ENCODE peak calls at places on chromosomes 16 and 17, in four cellular contexts. J is Caco-2; K is CD8-positive, alpha-beta T cell; G is breast epithelium. B is an unnamed sample.

GRCh38 chr16:69176033-69176780 is 10.8 kb upstream of the SNTB2 start:
- DNase-seq in J (no peak), K (no peak), G (no peak), B (no peak)

GRCh38 chr17:48542956-48543853 is 1.7 kb downstream of the HOXB2 start:
- DNase-seq in J (peak; percentile 92), K (peak; percentile 53), G (peak; percentile 63), B (no peak)

GRCh38 chr17:48812001-48812400 is 5.0 kb downstream of the TTLL6 start:
- DNase-seq in J (no peak), K (no peak), G (no peak), B (no peak)

GRCh38 chr17:77089118-77089477 is 51.7 kb upstream of the SEC14L1 start:
- DNase-seq in J (no peak), K (no peak), G (no peak), B (no peak)

GRCh38 chr16:49345829-49346228 is 27.8 kb upstream of the C16orf78 start:
- DNase-seq in J (peak; percentile 41), K (no peak), G (no peak), B (no peak)

GRCh38 chr16:30485818-30486436 is 13.4 kb downstream of the ITGAL start:
- DNase-seq in J (no peak), K (no peak), G (no peak), B (no peak)

GRCh38 chr17:49616546-49617205 is 41.0 kb downstream of the NXPH3 start:
- DNase-seq in J (no peak), K (no peak), G (peak; percentile 57), B (peak; percentile 53)

GRCh38 chr16:50021509-50021908 is 3.5 kb upstream of the CNEP1R1 start:
- DNase-seq in J (peak; percentile 32), K (no peak), G (no peak), B (no peak)

GRCh38 chr17:40167685-40168261 is 9.5 kb upstream of the RAPGEFL1 start:
- DNase-seq in J (no peak), K (no peak), G (no peak), B (no peak)

GRCh38 chr17:68611353-68612227 is 10.4 kb upstream of the FAM20A start:
- DNase-seq in J (no peak), K (no peak), G (no peak), B (no peak)

GRCh38 chr16:80852261-80852872 is 48.0 kb upstream of the CDYL2 start:
- DNase-seq in J (peak; percentile 57), K (no peak), G (no peak), B (no peak)

GRCh38 chr16:81489547-81490267 is 45.1 kb downstream of the CMIP start:
- DNase-seq in J (no peak), K (no peak), G (no peak), B (no peak)

GRCh38 chr17:64146418-64147109 is 16.6 kb upstream of the ERN1 start:
- DNase-seq in J (peak; percentile 52), K (peak; percentile 47), G (peak; percentile 72), B (peak; percentile 70)

GRCh38 chr17:51234162-51234561 is 25.7 kb downstream of the MBTD1 start:
- DNase-seq in J (no peak), K (no peak), G (no peak), B (no peak)

GRCh38 chr16:16960785-16961184 is 510.0 kb downstream of the XYLT1 start:
- DNase-seq in J (no peak), K (no peak), G (no peak), B (no peak)

GRCh38 chr17:16428098-16428882 is 12.9 kb downstream of the TRPV2 start:
- DNase-seq in J (peak; percentile 73), K (peak; percentile 49), G (no peak), B (peak; percentile 58)

GRCh38 chr16:85505794-85506339 is 107.3 kb upstream of the GSE1 start:
- DNase-seq in J (no peak), K (no peak), G (no peak), B (no peak)

GRCh38 chr17:20201059-20201458 is 191.9 kb downstream of the SPECC1 start:
- DNase-seq in J (no peak), K (no peak), G (no peak), B (no peak)

GRCh38 chr16:47196457-47196856 is 52.7 kb upstream of the NETO2 start:
- DNase-seq in J (no peak), K (no peak), G (no peak), B (no peak)

GRCh38 chr16:527015-527903 is at the start of gene CAPN15:
- DNase-seq in J (peak; percentile 92), K (peak; percentile 81), G (peak; percentile 87), B (peak; percentile 74)

GRCh38 chr16:31527617-31528287 is at the start of gene AHSP:
- DNase-seq in J (no peak), K (no peak), G (no peak), B (no peak)
- H3K4me3 ChIP-seq in J (no peak within 1 kb of the TSS), K (no peak within 1 kb of the TSS), G (no peak within 1 kb of the TSS), B (no peak within 1 kb of the TSS)

GRCh38 chr17:4789951-4790704 is 1.4 kb downstream of the GLTPD2 start:
- DNase-seq in J (peak; percentile 87), K (peak; percentile 77), G (peak; percentile 80), B (peak; percentile 87)
- H3K27me3 ChIP-seq in J (no peaks in the 10 kb centered on the region), K (peaks cover 15% of the 10 kb centered on the region), G (no peaks in the 10 kb centered on the region), B (no peaks in the 10 kb centered on the region)

GRCh38 chr16:82810077-82810476 is 183.3 kb downstream of the CDH13 start:
- DNase-seq in J (no peak), K (no peak), G (no peak), B (no peak)
- H3K4me3 ChIP-seq in J (no peak overlapping the region), K (no peak overlapping the region), G (no peak overlapping the region), B (no peak overlapping the region)

GRCh38 chr17:79651751-79652150 is 40.9 kb upstream of the RBFOX3 start:
- DNase-seq in J (no peak), K (peak; percentile 0), G (peak; percentile 28), B (no peak)
- H3K27me3 ChIP-seq in J (no peaks in the 10 kb centered on the region), K (peaks cover 6% of the 10 kb centered on the region), G (peaks cover 20% of the 10 kb centered on the region), B (peaks cover 16% of the 10 kb centered on the region)

GRCh38 chr17:42562845-42563509 is 1.0 kb downstream of the COASY start:
- DNase-seq in J (no peak), K (no peak), G (no peak), B (no peak)
- H3K4me3 ChIP-seq in J (peak overlapping the region; percentile 78), K (peak overlapping the region; percentile 97), G (peak overlapping the region; percentile 87), B (peak overlapping the region; percentile 73)

GRCh38 chr17:38671939-38672720 is 2.6 kb downstream of the EPOP start:
- DNase-seq in J (peak; percentile 32), K (no peak), G (no peak), B (no peak)
- H3K27me3 ChIP-seq in J (no peaks in the 10 kb centered on the region), K (peaks cover 20% of the 10 kb centered on the region), G (peaks cover 4% of the 10 kb centered on the region), B (no peaks in the 10 kb centered on the region)

DNA sequence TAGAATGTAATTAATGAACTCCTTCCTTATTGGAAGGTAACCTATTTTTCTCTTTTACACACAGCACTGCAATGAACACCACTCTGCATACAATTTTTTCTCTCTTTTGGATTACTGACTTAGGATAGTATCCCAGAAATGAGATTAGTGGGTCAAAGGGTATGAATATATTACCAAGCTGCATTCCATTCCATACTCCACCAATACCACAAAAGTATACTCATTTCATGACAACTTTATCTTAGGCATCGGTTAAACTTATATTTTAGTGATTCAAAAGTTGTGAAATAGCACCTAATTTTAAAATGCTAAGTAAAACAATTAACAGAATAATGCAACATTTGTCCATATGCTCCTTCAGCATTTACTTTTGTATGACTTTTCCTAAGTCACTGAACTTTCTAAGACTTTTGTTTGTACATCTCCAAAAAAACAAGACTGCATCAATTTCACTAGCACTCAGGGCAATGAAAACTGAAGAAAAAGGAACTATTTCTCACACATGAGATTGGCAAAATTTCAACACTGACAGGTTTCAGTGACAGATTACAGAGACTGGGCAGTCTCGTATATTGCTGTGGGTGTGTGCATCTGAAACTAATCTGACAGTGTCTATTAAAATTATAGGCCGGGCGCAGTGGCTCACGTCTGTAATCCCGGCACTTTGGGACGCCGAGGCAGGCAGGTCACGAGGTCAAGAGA is 32.1 kb downstream of the HELZ start:
- DNase-seq in J (no peak), K (no peak), G (no peak), B (no peak)
- H3K4me3 ChIP-seq in J (no peak overlapping the region), K (no peak overlapping the region), G (no peak overlapping the region), B (no peak overlapping the region)

GRCh38 chr17:79189264-79189663 is 114.6 kb downstream of the ENGASE start:
- DNase-seq in J (no peak), K (no peak), G (no peak), B (no peak)
- H3K27me3 ChIP-seq in J (peaks cover 6% of the 10 kb centered on the region), K (peaks cover 9% of the 10 kb centered on the region), G (peaks cover 92% of the 10 kb centered on the region), B (peaks cover 42% of the 10 kb centered on the region)

GRCh38 chr16:1677942-1678499 is at the start of gene JPT2:
- DNase-seq in J (peak; percentile 97), K (peak; percentile 95), G (peak; percentile 98), B (peak; percentile 98)

GRCh38 chr16:1674751-1675664 is 3.1 kb upstream of the JPT2 start:
- DNase-seq in J (no peak), K (no peak), G (no peak), B (no peak)

GRCh38 chr16:1678500-1679098 is 520 bp downstream of the JPT2 start:
- DNase-seq in J (peak; percentile 27), K (peak; percentile 42), G (peak; percentile 62), B (no peak)

GRCh38 chr16:1676661-1677060 is 1.4 kb upstream of the JPT2 start:
- DNase-seq in J (no peak), K (no peak), G (no peak), B (no peak)

DNA sequence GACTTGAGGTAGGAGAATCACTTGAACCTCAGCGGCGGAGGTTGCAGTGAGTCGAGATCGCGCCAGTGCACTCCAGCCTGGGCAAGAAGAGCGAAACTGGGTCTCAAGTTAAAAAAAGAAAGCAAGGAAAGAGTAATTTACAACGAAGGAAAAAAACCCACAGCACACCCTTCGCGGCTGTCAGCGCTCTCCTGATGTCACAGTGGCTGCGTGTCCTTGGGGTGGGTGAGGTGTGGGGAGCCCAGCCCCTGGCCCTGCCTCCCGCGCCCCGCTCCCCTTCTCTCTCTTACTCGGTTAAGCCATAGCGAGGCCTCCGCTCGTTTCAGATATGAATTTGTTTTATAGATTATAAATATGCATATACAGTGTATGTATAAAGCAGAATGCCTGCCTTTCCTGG is 740 bp upstream of the JPT2 start:
- DNase-seq in J (no peak), K (no peak), G (no peak), B (no peak)
- H3K4me3 ChIP-seq in J (peak overlapping the region; percentile 33), K (no peak overlapping the region), G (peak overlapping the region; percentile 74), B (peak overlapping the region; percentile 77)

GRCh38 chr16:27928542-27928941 is 135.0 kb downstream of the GSG1L start:
- DNase-seq in J (no peak), K (no peak), G (no peak), B (no peak)

GRCh38 chr16:27929818-27930217 is 133.7 kb downstream of the GSG1L start:
- DNase-seq in J (no peak), K (no peak), G (no peak), B (no peak)

GRCh38 chr16:27927266-27927901 is 136.1 kb downstream of the GSG1L start:
- DNase-seq in J (no peak), K (no peak), G (no peak), B (no peak)

GRCh38 chr16:27935076-27935475 is 128.4 kb downstream of the GSG1L start:
- DNase-seq in J (no peak), K (no peak), G (no peak), B (no peak)

DNA sequence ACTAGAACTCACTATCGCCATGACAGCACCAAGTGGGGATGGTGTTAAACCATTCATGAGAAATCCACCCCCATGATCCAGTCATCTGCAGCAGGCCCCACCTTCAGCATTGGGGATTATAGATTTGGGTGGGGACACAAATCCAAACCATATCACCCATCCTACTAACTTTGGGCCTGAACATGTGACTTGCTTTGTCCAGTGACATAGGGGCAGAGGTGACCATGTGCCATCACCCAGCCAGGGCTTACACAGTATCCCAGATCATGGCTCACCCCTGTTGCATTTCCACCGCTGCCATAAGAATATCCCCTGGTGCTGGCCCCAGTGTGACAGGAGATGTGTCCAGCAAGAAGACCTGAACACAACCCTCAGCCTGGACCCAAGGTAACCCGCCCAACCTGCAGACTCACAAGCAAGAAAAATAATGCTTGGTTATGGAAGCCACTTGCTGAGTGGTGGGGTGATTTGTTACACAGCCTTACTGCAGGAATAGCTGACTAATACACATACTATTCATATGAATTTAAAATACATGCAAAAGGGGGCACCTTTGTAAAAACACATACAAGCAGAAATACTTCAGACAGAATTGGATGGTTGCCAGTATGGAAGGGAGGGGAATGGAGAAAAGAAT is 130.9 kb downstream of the GSG1L start:
- DNase-seq in J (no peak), K (no peak), G (no peak), B (no peak)
- H3K27me3 ChIP-seq in J (no peaks in the 10 kb centered on the region), K (no peaks in the 10 kb centered on the region), G (peaks cover 9% of the 10 kb centered on the region), B (no peaks in the 10 kb centered on the region)